ENCODE peak calls at places on chromosome 9, in eight cellular contexts. S, X, U, Q, H, B, E and M are unnamed samples.
A peak's percentile ranks its signal among the peaks of the same experiment; 100 is the strongest.

GRCh38 chr9:70043689-70044449 is at the start of gene MAMDC2:
- DNase-seq in E (no peak), X (no peak), Q (peak; percentile 91), B (peak; percentile 86), U (peak; percentile 45), S (peak; percentile 69), H (peak; percentile 82), M (peak; percentile 77)

GRCh38 chr9:33153666-33154065 is 13.5 kb downstream of the B4GALT1 start:
- DNase-seq in E (no peak), B (no peak), X (no peak), U (no peak), H (no peak), S (no peak), Q (no peak), M (no peak)

GRCh38 chr9:71896762-71897161 is 14.2 kb downstream of the ABHD17B start:
- DNase-seq in X (no peak), U (no peak), E (no peak), H (no peak), B (no peak), S (no peak), Q (no peak), M (no peak)

GRCh38 chr9:13090588-13090987 is 188.9 kb downstream of the MPDZ start:
- DNase-seq in H (no peak), X (no peak), U (no peak), B (no peak), E (no peak), S (no peak), Q (no peak), M (no peak)

GRCh38 chr9:130183133-130183762 is 11.0 kb downstream of the NCS1 start:
- DNase-seq in E (no peak), S (no peak), B (peak; percentile 67), H (no peak), X (no peak), Q (no peak), U (peak; percentile 67), M (no peak)

GRCh38 chr9:31535659-31536058 is 848.8 kb upstream of the ACO1 start:
- DNase-seq in U (no peak), E (no peak), X (no peak), Q (no peak), S (no peak), B (no peak), H (no peak), M (no peak)

GRCh38 chr9:109312783-109313182 is 8.1 kb downstream of the EPB41L4B start:
- DNase-seq in U (no peak), Q (no peak), H (no peak), E (no peak), S (no peak), B (no peak), X (no peak), M (no peak)

GRCh38 chr9:127723450-127723849 is 7.6 kb downstream of the TTC16 start:
- DNase-seq in E (no peak), X (no peak), S (no peak), H (no peak), Q (no peak), U (no peak), B (no peak), M (no peak)

GRCh38 chr9:120513825-120514598 is 66.0 kb downstream of the CDK5RAP2 start:
- DNase-seq in H (no peak), Q (no peak), U (no peak), E (no peak), X (no peak), B (no peak), S (no peak), M (no peak)

GRCh38 chr9:17635115-17635890 is 56.4 kb downstream of the SH3GL2 start:
- DNase-seq in B (no peak), E (no peak), S (no peak), X (no peak), U (no peak), Q (no peak), H (no peak), M (no peak)

GRCh38 chr9:106886111-106887046 is 23.4 kb downstream of the ZNF462 start:
- DNase-seq in H (no peak), Q (no peak), B (no peak), U (no peak), S (no peak), E (no peak), X (no peak), M (no peak)

GRCh38 chr9:21660976-21661375 is 141.5 kb upstream of the MTAP start:
- DNase-seq in H (no peak), U (no peak), B (no peak), Q (no peak), E (no peak), X (no peak), S (no peak), M (no peak)

GRCh38 chr9:126663661-126664072 is 49.9 kb downstream of the LMX1B start:
- DNase-seq in Q (no peak), S (no peak), B (no peak), H (no peak), X (no peak), U (peak; percentile 30), E (no peak), M (no peak)

GRCh38 chr9:123551636-123552203 is 195.7 kb downstream of the CRB2 start:
- DNase-seq in H (no peak), B (no peak), Q (no peak), U (no peak), S (no peak), X (no peak), E (no peak), M (no peak)

GRCh38 chr9:97321681-97322080 is 14.2 kb downstream of the CCDC180 start:
- DNase-seq in Q (no peak), H (no peak), E (no peak), X (no peak), S (no peak), U (no peak), B (no peak), M (no peak)

DNA sequence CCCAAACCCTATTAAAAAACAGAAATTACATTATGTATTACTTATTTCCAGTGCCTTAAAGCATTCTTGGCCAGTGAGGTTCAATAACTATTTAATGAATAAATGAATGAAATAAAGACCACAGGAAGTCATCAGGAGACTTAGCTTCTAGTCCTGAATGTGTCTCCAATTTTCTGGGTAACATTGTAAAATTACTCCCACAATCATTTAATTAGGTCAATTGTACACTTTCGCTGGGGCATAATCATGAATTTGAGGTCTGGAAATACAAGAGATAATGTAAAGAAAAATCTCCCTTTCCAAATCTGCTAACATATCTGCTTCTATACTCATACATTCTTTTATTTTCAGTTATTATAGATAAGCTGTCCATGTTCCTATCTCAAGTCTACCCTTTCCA is 199.2 kb downstream of the TLR4 start:
- DNase-seq in H (no peak), Q (no peak), X (no peak), U (no peak), E (no peak), S (no peak), B (no peak), M (no peak)
- H3K9me3 ChIP-seq in H (no peaks in the 10 kb centered on the region), Q (no peaks in the 10 kb centered on the region), X (no peaks in the 10 kb centered on the region), U (no peaks in the 10 kb centered on the region), E (no peaks in the 10 kb centered on the region), S (no peaks in the 10 kb centered on the region), B (no peaks in the 10 kb centered on the region), M (no peaks in the 10 kb centered on the region)

GRCh38 chr9:114355821-114356220 is 26.2 kb downstream of the ORM2 start:
- DNase-seq in B (no peak), Q (no peak), X (no peak), S (no peak), U (no peak), H (no peak), E (no peak), M (peak; percentile 72)
- H3K9me3 ChIP-seq in B (no peaks in the 10 kb centered on the region), Q (no peaks in the 10 kb centered on the region), X (no peaks in the 10 kb centered on the region), S (no peaks in the 10 kb centered on the region), U (no peaks in the 10 kb centered on the region), H (no peaks in the 10 kb centered on the region), E (no peaks in the 10 kb centered on the region), M (no peaks in the 10 kb centered on the region)

GRCh38 chr9:134996591-134997530 is 79.1 kb upstream of the FCN1 start:
- DNase-seq in E (no peak), B (no peak), X (no peak), U (no peak), S (no peak), Q (peak; percentile 44), H (no peak), M (peak; percentile 45)

GRCh38 chr9:135002336-135002735 is 84.6 kb upstream of the FCN1 start:
- DNase-seq in X (no peak), S (no peak), Q (no peak), B (no peak), H (no peak), U (no peak), E (no peak), M (peak; percentile 50)

GRCh38 chr9:135001526-135001925 is 83.8 kb upstream of the FCN1 start:
- DNase-seq in U (no peak), S (no peak), H (no peak), B (no peak), E (no peak), Q (no peak), X (no peak), M (peak; percentile 23)

GRCh38 chr9:135004772-135005171 is 82.7 kb upstream of the OLFM1 start:
- DNase-seq in X (no peak), H (no peak), E (no peak), S (no peak), B (no peak), Q (no peak), U (no peak), M (no peak)

DNA sequence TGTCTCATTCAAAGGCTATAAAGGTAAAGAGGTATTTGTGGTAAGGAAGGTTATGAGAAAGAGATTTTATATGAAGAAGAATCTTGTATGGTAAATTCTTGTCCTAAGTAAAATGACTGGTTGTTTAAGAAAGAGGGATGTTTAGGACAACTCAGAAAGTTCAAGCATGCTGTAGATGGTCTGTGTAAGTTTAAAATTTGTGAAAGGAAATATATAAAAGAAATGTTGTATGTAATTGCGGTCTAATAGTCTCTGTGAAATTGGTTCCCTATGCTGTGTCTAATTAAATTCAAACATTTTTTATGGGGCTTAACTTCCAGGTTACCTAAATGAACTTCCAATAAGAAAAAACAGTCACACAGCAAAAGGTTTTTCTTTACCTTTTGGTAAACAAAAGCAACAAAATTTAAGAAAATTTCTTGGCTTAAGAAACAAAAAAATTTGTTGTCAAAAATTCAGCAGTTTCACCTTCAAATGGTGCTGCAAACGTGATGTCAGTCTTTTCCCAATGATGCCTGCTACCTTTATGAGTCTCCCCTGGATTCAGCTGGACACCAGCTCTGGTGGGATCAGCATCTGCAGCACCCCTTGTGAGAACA is 83.0 kb upstream of the FCN1 start:
- DNase-seq in H (no peak), S (no peak), X (no peak), U (no peak), Q (no peak), E (no peak), B (no peak), M (no peak)
- H3K9me3 ChIP-seq in H (no peaks in the 10 kb centered on the region), S (no peaks in the 10 kb centered on the region), X (no peaks in the 10 kb centered on the region), U (no peaks in the 10 kb centered on the region), Q (no peaks in the 10 kb centered on the region), E (peaks cover 34% of the 10 kb centered on the region), B (peaks cover 28% of the 10 kb centered on the region), M (peaks cover 51% of the 10 kb centered on the region)

GRCh38 chr9:92986175-92987110 is 39.1 kb downstream of the FGD3 start:
- DNase-seq in S (no peak), Q (no peak), E (peak; percentile 44), U (peak; percentile 40), X (peak; percentile 55), B (no peak), H (no peak), M (no peak)
- H3K9me3 ChIP-seq in S (no peaks in the 10 kb centered on the region), Q (no peaks in the 10 kb centered on the region), E (peaks cover 36% of the 10 kb centered on the region), U (no peaks in the 10 kb centered on the region), X (no peaks in the 10 kb centered on the region), B (peaks cover 9% of the 10 kb centered on the region), H (no peaks in the 10 kb centered on the region), M (peaks cover 19% of the 10 kb centered on the region)